ENCODE peak calls at places on chromosomes 2 and 18, in ten cellular contexts. T, Q, A, X, E, H, R, C, K and J are unnamed samples.

GRCh38 chr2:36573165-36573564 is 24.8 kb downstream of the FEZ2 start:
- DNase-seq in A (no peak), K (no peak), T (no peak), X (no peak), Q (no peak), C (no peak), E (no peak), R (no peak), H (no peak), J (no peak)

GRCh38 chr2:205723174-205723573 is 40.9 kb downstream of the NRP2 start:
- DNase-seq in X (no peak), C (no peak), E (no peak), Q (no peak), T (no peak), K (no peak), H (no peak), R (no peak), A (no peak), J (no peak)

GRCh38 chr18:48743046-48743445 is 204.2 kb downstream of the CTIF start:
- DNase-seq in K (peak; percentile 49), A (peak; percentile 43), H (no peak), E (no peak), C (no peak), R (no peak), T (no peak), Q (peak; percentile 71), X (peak; percentile 45), J (no peak)

GRCh38 chr18:79528846-79529245 is 133.1 kb downstream of the NFATC1 start:
- DNase-seq in X (peak; percentile 71), C (peak; percentile 87), A (peak; percentile 38), T (peak; percentile 63), Q (peak; percentile 71), E (no peak), R (no peak), K (peak; percentile 35), H (peak; percentile 89), J (peak; percentile 46)

GRCh38 chr2:5981241-5982055 is 289.3 kb downstream of the SOX11 start:
- DNase-seq in E (peak; percentile 38), Q (no peak), H (no peak), A (no peak), C (peak; percentile 6), R (no peak), K (no peak), T (peak; percentile 58), X (peak; percentile 32), J (no peak)

GRCh38 chr2:234495076-234495800 is 1.6 kb downstream of the ARL4C start:
- DNase-seq in H (peak; percentile 78), E (no peak), Q (no peak), K (no peak), C (no peak), X (no peak), T (no peak), R (no peak), A (no peak), J (no peak)

GRCh38 chr2:191577611-191578010 is 100.3 kb upstream of the NABP1 start:
- DNase-seq in K (no peak), C (no peak), A (no peak), E (no peak), Q (no peak), R (no peak), T (no peak), X (no peak), H (no peak), J (no peak)

GRCh38 chr18:26706796-26707406 is 158.5 kb upstream of the KCTD1 start:
- DNase-seq in C (no peak), R (no peak), H (no peak), X (no peak), E (no peak), K (no peak), T (no peak), Q (no peak), A (no peak), J (peak; percentile 16)

GRCh38 chr2:88218971-88219370 is 48.8 kb downstream of the THNSL2 start:
- DNase-seq in Q (no peak), R (no peak), K (no peak), C (no peak), A (no peak), H (no peak), E (no peak), T (no peak), X (no peak), J (no peak)